ENCODE peak calls at places on chromosomes 1 and 21, in six cellular contexts. One of them, this sample, is unnamed.

GRCh38 chr1:77534456-77534855 is 148.0 kb downstream of the ZZZ3 start:
- DNase-seq in C1 segment of cervical spinal cord: no peak
- DNase-seq in aorta: no peak
- DNase-seq in amygdala: no peak
- DNase-seq in caudate nucleus: no peak
- DNase-seq in stomach: no peak
- DNase-seq in this sample: no peak

GRCh38 chr1:188129856-188130838 is 1301.4 kb downstream of the PLA2G4A start:
- DNase-seq in amygdala: no peak
- DNase-seq in stomach: no peak
- DNase-seq in C1 segment of cervical spinal cord: no peak
- DNase-seq in caudate nucleus: no peak
- DNase-seq in aorta: no peak
- DNase-seq in this sample: no peak

GRCh38 chr21:29928537-29928936 is 11.3 kb downstream of the GRIK1 start:
- DNase-seq in stomach: no peak
- DNase-seq in amygdala: no peak
- DNase-seq in C1 segment of cervical spinal cord: no peak
- DNase-seq in caudate nucleus: no peak
- DNase-seq in aorta: no peak
- DNase-seq in this sample: no peak

GRCh38 chr1:36163426-36163825 is 7.5 kb downstream of the MAP7D1 start:
- DNase-seq in aorta: no peak
- DNase-seq in caudate nucleus: no peak
- DNase-seq in amygdala: no peak
- DNase-seq in C1 segment of cervical spinal cord: no peak
- DNase-seq in stomach: no peak
- DNase-seq in this sample: no peak

GRCh38 chr1:211734791-211735190 is 59.4 kb upstream of the NEK2 start:
- DNase-seq in C1 segment of cervical spinal cord: no peak
- DNase-seq in caudate nucleus: no peak
- DNase-seq in aorta: no peak
- DNase-seq in stomach: peak; percentile 83
- DNase-seq in amygdala: no peak
- DNase-seq in this sample: no peak

GRCh38 chr1:201676061-201676644 is 137.2 kb downstream of the NAV1 start:
- DNase-seq in amygdala: no peak
- DNase-seq in stomach: peak; percentile 47
- DNase-seq in C1 segment of cervical spinal cord: no peak
- DNase-seq in caudate nucleus: no peak
- DNase-seq in aorta: no peak
- DNase-seq in this sample: no peak

GRCh38 chr21:20971296-20971921 is 26.8 kb upstream of the NCAM2 start:
- DNase-seq in caudate nucleus: peak; percentile 13
- DNase-seq in stomach: no peak
- DNase-seq in aorta: no peak
- DNase-seq in amygdala: peak; percentile 12
- DNase-seq in C1 segment of cervical spinal cord: no peak
- DNase-seq in this sample: no peak

GRCh38 chr1:53384796-53385195 is 56.9 kb upstream of the LRP8 start:
- DNase-seq in C1 segment of cervical spinal cord: no peak
- DNase-seq in caudate nucleus: no peak
- DNase-seq in amygdala: no peak
- DNase-seq in stomach: no peak
- DNase-seq in aorta: no peak
- DNase-seq in this sample: no peak

GRCh38 chr1:36425791-36426190 is 24.5 kb downstream of the OSCP1 start:
- DNase-seq in stomach: no peak
- DNase-seq in aorta: no peak
- DNase-seq in caudate nucleus: no peak
- DNase-seq in C1 segment of cervical spinal cord: no peak
- DNase-seq in amygdala: no peak
- DNase-seq in this sample: no peak

GRCh38 chr1:175563556-175563955 is 179.8 kb downstream of the TNR start:
- DNase-seq in C1 segment of cervical spinal cord: no peak
- DNase-seq in aorta: no peak
- DNase-seq in stomach: no peak
- DNase-seq in amygdala: no peak
- DNase-seq in caudate nucleus: no peak
- DNase-seq in this sample: no peak

GRCh38 chr21:17610862-17611261 is 1.8 kb downstream of the BTG3 start:
- DNase-seq in amygdala: peak; percentile 3
- DNase-seq in caudate nucleus: no peak
- DNase-seq in stomach: peak; percentile 27
- DNase-seq in aorta: no peak
- DNase-seq in C1 segment of cervical spinal cord: no peak
- DNase-seq in this sample: no peak

GRCh38 chr1:40786171-40786994 is 2.8 kb downstream of the KCNQ4 start:
- DNase-seq in aorta: peak; percentile 68
- DNase-seq in amygdala: no peak
- DNase-seq in stomach: no peak
- DNase-seq in C1 segment of cervical spinal cord: no peak
- DNase-seq in caudate nucleus: no peak
- DNase-seq in this sample: no peak

GRCh38 chr1:229341811-229342304 is 989 bp downstream of the CCSAP start:
- DNase-seq in C1 segment of cervical spinal cord: no peak
- DNase-seq in amygdala: no peak
- DNase-seq in aorta: no peak
- DNase-seq in caudate nucleus: no peak
- DNase-seq in stomach: no peak
- DNase-seq in this sample: no peak

GRCh38 chr1:1353389-1354151 is 4.4 kb upstream of the DVL1 start:
- DNase-seq in amygdala: no peak
- DNase-seq in aorta: no peak
- DNase-seq in C1 segment of cervical spinal cord: no peak
- DNase-seq in caudate nucleus: no peak
- DNase-seq in stomach: no peak
- DNase-seq in this sample: no peak

GRCh38 chr1:72412286-72412685 is 129.9 kb upstream of the NEGR1 start:
- DNase-seq in C1 segment of cervical spinal cord: no peak
- DNase-seq in amygdala: no peak
- DNase-seq in stomach: no peak
- DNase-seq in caudate nucleus: no peak
- DNase-seq in aorta: no peak
- DNase-seq in this sample: no peak

GRCh38 chr1:12414444-12415238 is 184.8 kb downstream of the VPS13D start:
- DNase-seq in C1 segment of cervical spinal cord: no peak
- DNase-seq in amygdala: no peak
- DNase-seq in stomach: no peak
- DNase-seq in aorta: no peak
- DNase-seq in caudate nucleus: no peak
- DNase-seq in this sample: no peak

GRCh38 chr1:109275706-109276345 is 7.1 kb downstream of the PSRC1 start:
- DNase-seq in caudate nucleus: no peak
- DNase-seq in stomach: no peak
- DNase-seq in C1 segment of cervical spinal cord: no peak
- DNase-seq in aorta: no peak
- DNase-seq in amygdala: no peak
- DNase-seq in this sample: no peak

GRCh38 chr1:37879865-37880264 is 20.5 kb upstream of the MTF1 start:
- DNase-seq in C1 segment of cervical spinal cord: no peak
- DNase-seq in amygdala: no peak
- DNase-seq in stomach: no peak
- DNase-seq in aorta: no peak
- DNase-seq in caudate nucleus: no peak
- DNase-seq in this sample: no peak

GRCh38 chr1:176541663-176542062 is 78.7 kb downstream of the PAPPA2 start:
- DNase-seq in caudate nucleus: no peak
- DNase-seq in C1 segment of cervical spinal cord: no peak
- DNase-seq in aorta: no peak
- DNase-seq in stomach: no peak
- DNase-seq in amygdala: no peak
- DNase-seq in this sample: no peak

GRCh38 chr1:88681223-88681622 is 2.9 kb upstream of the PKN2 start:
- DNase-seq in C1 segment of cervical spinal cord: no peak
- DNase-seq in aorta: no peak
- DNase-seq in caudate nucleus: no peak
- DNase-seq in stomach: no peak
- DNase-seq in amygdala: no peak
- DNase-seq in this sample: no peak

GRCh38 chr1:116873680-116874271 is 35.9 kb upstream of the PTGFRN start:
- DNase-seq in caudate nucleus: no peak
- DNase-seq in stomach: no peak
- DNase-seq in C1 segment of cervical spinal cord: no peak
- DNase-seq in aorta: no peak
- DNase-seq in amygdala: no peak
- DNase-seq in this sample: no peak